ENCODE peak calls at places on chromosomes 2 and 18, in ten cellular contexts. X is head of caudate nucleus; S is CD8-positive, alpha-beta memory T cell; U is stimulated activated CD8-positive, alpha-beta memory T cell treated with anti-CD3 and anti-CD28 coated beads, Interleukin-15, amount 100 ng/mL, for 24 hours; F is Peyer's patch; E is Caco-2; B is neuronal stem cell; H is KBM-7; D is cardiac muscle cell; Q is nephron progenitor cell. A is an unnamed sample.
A peak's percentile ranks its signal among the peaks of the same experiment; 100 is the strongest.

GRCh38 chr2:239188536-239188935 is 212.3 kb downstream of the HDAC4 start:
- DNase-seq in B (no peak), D (no peak), U (no peak), E (no peak), X (no peak), H (no peak), F (no peak), S (no peak), Q (no peak), A (no peak)

GRCh38 chr2:147364597-147364996 is 480.2 kb upstream of the ACVR2A start:
- DNase-seq in X (no peak), U (no peak), D (no peak), S (peak; percentile 6), E (no peak), B (no peak), H (peak; percentile 3), Q (no peak), F (no peak), A (no peak)

GRCh38 chr18:52222211-52222610 is 117.8 kb upstream of the DCC start:
- DNase-seq in H (no peak), D (no peak), B (no peak), E (no peak), X (no peak), F (no peak), S (no peak), U (no peak), Q (no peak), A (no peak)

GRCh38 chr2:224658776-224659175 is 57.4 kb downstream of the CCDC195 start:
- DNase-seq in S (no peak), H (no peak), Q (no peak), U (no peak), D (no peak), E (no peak), F (no peak), X (no peak), B (no peak), A (no peak)

GRCh38 chr18:57397440-57397839 is 37.7 kb upstream of the ONECUT2 start:
- DNase-seq in U (no peak), D (no peak), Q (no peak), F (no peak), X (no peak), B (no peak), H (no peak), E (no peak), S (no peak), A (no peak)

GRCh38 chr18:61583548-61583947 is 250.3 kb downstream of the CDH20 start:
- DNase-seq in E (no peak), H (no peak), U (no peak), D (no peak), Q (no peak), S (no peak), X (no peak), F (no peak), B (no peak), A (no peak)

GRCh38 chr2:66452214-66452613 is 17.3 kb downstream of the MEIS1 start:
- DNase-seq in D (no peak), B (no peak), E (no peak), X (no peak), U (no peak), Q (no peak), S (no peak), H (no peak), F (no peak), A (no peak)

GRCh38 chr2:3628241-3628679 is 29.7 kb upstream of the ALLC start:
- DNase-seq in F (no peak), S (no peak), E (no peak), X (no peak), U (no peak), D (no peak), H (no peak), Q (no peak), B (no peak), A (no peak)

GRCh38 chr2:129797489-129798300 is 181.8 kb upstream of the RAB6C start:
- DNase-seq in Q (no peak), E (no peak), F (no peak), D (no peak), H (no peak), U (no peak), S (no peak), B (no peak), X (no peak), A (no peak)

GRCh38 chr2:10305715-10306114 is 3.0 kb downstream of the HPCAL1 start:
- DNase-seq in X (no peak), H (no peak), F (peak; percentile 25), D (no peak), E (no peak), B (no peak), Q (peak; percentile 33), U (no peak), S (no peak), A (no peak)

GRCh38 chr2:192687000-192687399 is 492.3 kb upstream of the TMEFF2 start:
- DNase-seq in H (no peak), B (no peak), D (no peak), E (no peak), Q (no peak), S (no peak), F (no peak), X (no peak), U (no peak), A (no peak)

GRCh38 chr2:45191972-45192371 is 182.7 kb upstream of the SIX2 start:
- DNase-seq in Q (no peak), F (no peak), U (no peak), H (no peak), X (no peak), D (peak; percentile 89), B (no peak), S (no peak), E (no peak), A (no peak)

GRCh38 chr2:9896216-9896615 is 52.9 kb downstream of the TAF1B start:
- DNase-seq in H (peak; percentile 12), U (no peak), D (no peak), F (no peak), X (no peak), S (no peak), Q (no peak), B (peak; percentile 31), E (no peak), A (no peak)

GRCh38 chr2:207801259-207801658 is 31.6 kb upstream of the FZD5 start:
- DNase-seq in E (peak; percentile 67), S (no peak), H (no peak), Q (no peak), B (no peak), U (no peak), F (no peak), X (peak; percentile 25), D (no peak), A (no peak)

GRCh38 chr2:188984680-188985079 is 10.5 kb downstream of the COL3A1 start:
- DNase-seq in Q (no peak), D (peak; percentile 95), F (no peak), S (no peak), B (no peak), U (no peak), H (no peak), E (no peak), X (no peak), A (no peak)

A was measured in CD8-positive, alpha-beta T cell.